ENCODE peak calls at places on chromosomes 2 and 18, in nine cellular contexts. L is CD4-positive, alpha-beta T cell; I is fibroblast of gingiva; A is left cardiac atrium; Y is WERI-Rb-1; Z is effector memory CD8-positive, alpha-beta T cell; Q is neural progenitor cell; O is T-helper 2 cell; N is NCI-H1694. B is an unnamed sample.

GRCh38 chr18:54284967-54285785 is 15.9 kb downstream of the POLI start:
- DNase-seq in N (no peak), Z (no peak), O (no peak), L (peak), Y (no peak), I (peak), A (peak), Q (no peak), B (peak)

GRCh38 chr2:133293544-133294270 is 274.6 kb downstream of the NCKAP5 start:
- DNase-seq in Y (no peak), I (peak), O (no peak), L (no peak), A (no peak), Z (no peak), N (no peak), Q (no peak), B (peak)

GRCh38 chr2:241031436-241032165 is 33.2 kb downstream of the SNED1 start:
- DNase-seq in L (no peak), Z (no peak), N (no peak), O (no peak), Y (no peak), I (no peak), Q (no peak), A (no peak), B (no peak)

GRCh38 chr18:13463526-13463925 is 245.0 kb downstream of the LDLRAD4 start:
- DNase-seq in O (no peak), Y (no peak), Q (no peak), Z (no peak), L (no peak), I (no peak), A (no peak), N (no peak), B (no peak)

GRCh38 chr18:21361297-21361880 is 119.4 kb downstream of the GREB1L start:
- DNase-seq in O (no peak), L (no peak), Y (no peak), Z (no peak), A (no peak), Q (peak), N (no peak), I (no peak), B (no peak)

GRCh38 chr2:9998916-9999654 is 44.3 kb upstream of the KLF11 start:
- DNase-seq in Y (no peak), L (no peak), Q (no peak), O (no peak), I (no peak), A (no peak), N (no peak), Z (no peak), B (no peak)

GRCh38 chr2:167510071-167510759 is 621.9 kb downstream of the XIRP2 start:
- DNase-seq in Y (no peak), I (no peak), N (no peak), O (no peak), L (no peak), A (no peak), Z (no peak), Q (no peak), B (no peak)

GRCh38 chr2:8539743-8540551 is 141.9 kb upstream of the ID2 start:
- DNase-seq in Q (peak), I (no peak), Z (no peak), L (no peak), N (no peak), A (peak), Y (peak), O (no peak), B (no peak)

GRCh38 chr2:23503682-23504081 is 118.7 kb downstream of the KLHL29 start:
- DNase-seq in Z (no peak), I (no peak), N (no peak), L (no peak), Q (no peak), O (no peak), A (no peak), Y (no peak), B (no peak)

GRCh38 chr2:219624565-219624964 is 2.9 kb upstream of the SLC4A3 start:
- DNase-seq in Y (no peak), N (no peak), I (no peak), L (no peak), A (peak), Q (no peak), Z (no peak), O (no peak), B (no peak)

GRCh38 chr2:20917287-20917660 is 94.4 kb upstream of the LDAH start:
- DNase-seq in L (no peak), Q (no peak), N (no peak), A (no peak), I (peak), Z (no peak), O (no peak), Y (no peak), B (no peak)

GRCh38 chr2:168255866-168256265 is 8.5 kb upstream of the STK39 start:
- DNase-seq in O (no peak), I (no peak), Q (no peak), Z (no peak), Y (no peak), L (no peak), N (no peak), A (no peak), B (no peak)

B was measured in kidney glomerular epithelial cell.